ENCODE peak calls at places on chromosomes 6 and 20, in nine cellular contexts. S is sigmoid colon, N is mesendoderm, V is GM23338, E is epithelial cell of esophagus, R is cardiac muscle cell, U is IMR-90, I is osteoblast, B is fibroblast of the aortic adventitia. C is an unnamed sample.

GRCh38 chr6:156509496-156509895 is 267.7 kb upstream of the ARID1B start:
- DNase-seq in U (no peak), B (no peak), R (no peak), S (no peak), E (no peak), N (no peak), I (no peak), V (no peak), C (no peak)

GRCh38 chr6:33905081-33905609 is 101.3 kb upstream of the MLN start:
- DNase-seq in S (no peak), N (no peak), E (no peak), R (no peak), I (peak), U (no peak), V (no peak), B (no peak), C (no peak)

GRCh38 chr20:52001999-52002666 is 189.4 kb downstream of the ZFP64 start:
- DNase-seq in B (no peak), U (peak), S (no peak), V (peak), E (peak), R (no peak), N (peak), I (no peak), C (no peak)

GRCh38 chr6:16514249-16514648 is 247.0 kb downstream of the ATXN1 start:
- DNase-seq in R (peak), B (peak), V (peak), I (peak), S (no peak), E (peak), U (peak), N (peak), C (no peak)

GRCh38 chr6:154399097-154399496 is 42.5 kb upstream of the IPCEF1 start:
- DNase-seq in R (no peak), N (no peak), I (no peak), E (peak), B (peak), U (peak), V (no peak), S (no peak), C (no peak)

GRCh38 chr6:25968769-25969168 is 6.2 kb downstream of the TRIM38 start:
- DNase-seq in I (no peak), S (no peak), U (peak), R (no peak), B (peak), V (no peak), N (no peak), E (no peak), C (no peak)

GRCh38 chr6:25993038-25993684 is 30.6 kb downstream of the TRIM38 start:
- DNase-seq in V (no peak), S (no peak), R (no peak), I (no peak), U (no peak), E (no peak), B (no peak), N (no peak), C (no peak)

GRCh38 chr6:111804627-111805235 is 68.5 kb downstream of the FYN start:
- DNase-seq in I (peak), B (peak), E (no peak), N (no peak), S (no peak), U (peak), V (no peak), R (no peak), C (peak)

GRCh38 chr6:14354919-14355572 is 237.5 kb downstream of the CD83 start:
- DNase-seq in N (no peak), R (no peak), S (peak), B (peak), V (no peak), I (no peak), E (peak), U (peak), C (peak)

GRCh38 chr20:6828794-6829423 is 61.4 kb downstream of the BMP2 start:
- DNase-seq in U (peak), R (peak), E (peak), B (peak), V (peak), I (peak), N (peak), S (no peak), C (peak)

GRCh38 chr6:3905853-3906190 is 56.6 kb downstream of the FAM50B start:
- DNase-seq in U (no peak), S (no peak), E (no peak), I (no peak), R (no peak), B (no peak), N (peak), V (peak), C (no peak)

GRCh38 chr6:3904518-3904917 is 55.3 kb downstream of the FAM50B start:
- DNase-seq in V (no peak), I (no peak), N (no peak), B (no peak), U (no peak), R (no peak), E (no peak), S (no peak), C (no peak)

GRCh38 chr6:3908961-3909360 is 59.8 kb downstream of the FAM50B start:
- DNase-seq in U (no peak), V (no peak), E (no peak), S (no peak), N (no peak), R (no peak), I (no peak), B (no peak), C (no peak)

GRCh38 chr6:3908223-3908622 is 59.0 kb downstream of the FAM50B start:
- DNase-seq in V (no peak), B (no peak), E (no peak), I (no peak), R (no peak), S (no peak), N (no peak), U (no peak), C (no peak)

DNA sequence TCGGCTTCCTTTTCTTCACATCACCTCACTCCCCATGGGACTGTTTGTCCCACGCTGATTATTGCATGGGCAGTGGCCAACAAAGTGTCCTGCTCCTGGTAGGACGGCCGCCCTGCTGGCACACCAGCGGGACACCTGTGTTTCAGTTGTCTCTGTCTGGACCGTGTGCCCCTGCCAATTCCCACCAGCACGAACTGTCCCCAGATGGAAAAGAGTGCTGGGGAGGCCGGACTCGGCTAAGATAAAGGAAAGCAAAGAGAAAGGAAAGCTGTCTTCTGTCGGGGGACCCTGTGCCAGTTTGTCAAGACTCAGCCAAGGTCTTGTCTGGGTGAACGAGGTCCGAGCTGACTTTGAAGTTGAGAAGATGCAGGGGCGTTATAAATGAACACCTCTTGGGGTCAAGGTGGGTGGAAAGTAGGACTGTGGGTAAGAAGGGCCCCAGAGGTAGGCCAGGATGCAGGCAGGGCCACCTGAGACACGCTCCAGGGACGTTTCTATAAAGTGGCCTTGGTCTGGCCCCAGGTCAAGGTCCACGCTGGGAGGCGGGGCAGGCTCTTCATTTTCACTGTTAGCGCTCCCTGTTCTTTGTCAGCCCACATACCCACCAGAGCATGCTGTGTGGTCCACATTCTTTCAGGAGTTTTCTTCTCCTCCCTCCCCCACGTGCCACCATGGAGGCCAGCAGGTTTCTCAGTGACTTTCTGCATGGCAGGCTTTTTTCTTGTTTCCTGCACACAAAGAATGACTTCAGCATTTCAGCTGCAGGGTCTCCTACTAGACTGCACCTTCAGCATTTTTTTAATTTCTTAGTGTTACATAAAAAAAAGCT is 57.2 kb downstream of the FAM50B start:
- DNase-seq in S (no peak), N (peak), B (no peak), R (peak), I (no peak), U (no peak), E (no peak), V (no peak), C (no peak)
- H3K4me3 ChIP-seq in S (no peak), N (no peak), B (no peak), R (no peak), I (no peak), U (no peak), E (no peak), V (no peak), C (no peak)

GRCh38 chr20:37917436-37917835 is 14.5 kb downstream of the VSTM2L start:
- DNase-seq in R (no peak), V (no peak), U (no peak), B (no peak), I (no peak), E (no peak), N (no peak), S (no peak), C (no peak)
- H3K4me3 ChIP-seq in R (no peak), V (no peak), U (no peak), B (no peak), I (no peak), E (no peak), N (no peak), S (no peak), C (no peak)

DNA sequence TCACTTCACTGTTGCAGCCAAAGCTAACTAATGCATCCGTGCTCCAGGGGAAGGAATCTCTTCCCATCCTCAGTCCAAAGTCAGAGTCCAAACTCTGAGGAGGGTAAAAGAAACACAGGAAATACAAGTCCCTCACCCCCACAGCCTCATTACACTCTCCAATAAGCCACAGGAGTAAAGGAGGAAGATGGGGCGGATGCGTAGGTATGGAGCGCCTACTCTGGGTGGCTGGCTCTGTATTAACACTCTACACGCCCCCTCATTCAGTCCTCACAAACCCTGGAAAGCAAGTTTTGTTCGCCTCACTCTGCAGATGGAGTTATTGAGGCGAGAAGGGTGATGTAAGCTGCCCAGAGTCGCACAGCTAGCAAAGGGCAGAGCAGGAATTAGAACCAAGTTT is 242.9 kb downstream of the NRN1 start:
- DNase-seq in S (no peak), N (no peak), B (peak), E (no peak), V (no peak), I (no peak), R (no peak), U (peak), C (peak)
- H3K4me3 ChIP-seq in S (no peak), N (no peak), B (no peak), E (no peak), V (no peak), I (no peak), R (no peak), U (no peak), C (no peak)

DNA sequence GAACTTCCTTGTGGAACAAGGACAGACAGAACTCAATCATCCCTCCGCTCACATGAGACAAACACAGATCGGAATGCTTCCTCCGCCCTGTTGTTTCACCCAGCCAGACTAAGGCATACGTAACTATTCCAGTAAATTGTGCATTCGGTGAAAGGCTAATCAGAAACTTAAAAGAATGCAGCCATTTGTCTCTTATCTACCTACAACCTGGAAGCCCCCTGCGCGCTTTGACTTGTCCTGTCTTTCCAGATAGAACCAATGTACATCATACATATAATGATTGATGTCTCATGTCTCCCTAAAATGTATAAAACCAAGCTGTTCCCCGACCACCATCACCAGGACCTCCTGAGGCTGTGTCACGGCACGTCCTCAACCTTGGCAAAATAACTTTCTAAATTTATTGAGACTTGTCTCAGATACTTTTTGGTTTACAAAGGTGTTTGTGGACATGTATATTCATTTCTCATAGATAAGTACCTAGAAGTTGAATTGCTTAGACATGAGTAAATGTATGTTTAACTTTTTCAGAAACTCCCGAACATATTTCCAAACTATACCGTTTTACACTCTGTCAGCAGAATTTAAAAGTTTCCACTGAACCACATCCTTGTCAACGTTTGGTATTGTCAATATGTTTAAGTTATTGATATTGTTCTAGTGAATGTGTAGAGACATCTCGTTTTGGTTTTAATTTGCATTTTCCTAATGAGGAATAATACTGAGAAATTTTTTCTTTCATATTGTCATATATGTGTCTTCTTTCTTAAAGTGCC is 197.6 kb upstream of the THBS2 start:
- DNase-seq in V (no peak), U (no peak), R (no peak), I (no peak), S (no peak), B (no peak), N (no peak), E (peak), C (no peak)
- H3K4me3 ChIP-seq in V (no peak), U (no peak), R (no peak), I (peak), S (peak), B (no peak), N (no peak), E (no peak), C (no peak)

GRCh38 chr6:7135755-7136154 is 28.0 kb downstream of the RREB1 start:
- DNase-seq in N (no peak), E (no peak), V (no peak), U (no peak), R (no peak), S (no peak), B (no peak), I (no peak), C (no peak)
- H3K4me3 ChIP-seq in N (no peak), E (no peak), V (no peak), U (no peak), R (no peak), S (no peak), B (no peak), I (no peak), C (no peak)